ENCODE peak calls at places on chromosomes 4 and X, in eight cellular contexts. V is tibial nerve; W is OCI-LY7; Q is CD8-positive, alpha-beta T cell; M is upper lobe of left lung; K is ovary; Y is heart left ventricle; B is GM23338. A is an unnamed sample.

GRCh38 chrX:115259238-115259875 is 25.5 kb upstream of the LRCH2 start:
- DNase-seq in B (no peak), M (no peak), Y (no peak), K (no peak), W (no peak), V (no peak), Q (no peak), A (no peak)

GRCh38 chr4:140065393-140065792 is 88.6 kb downstream of the MAML3 start:
- DNase-seq in K (no peak), Y (no peak), V (no peak), M (no peak), Q (no peak), W (no peak), B (no peak), A (no peak)

GRCh38 chrX:149916745-149917392 is 12.5 kb upstream of the HSFX4 start:
- DNase-seq in B (no peak), Q (no peak), Y (no peak), M (no peak), K (no peak), V (no peak), W (peak), A (no peak)

GRCh38 chrX:128739539-128739938 is 687.3 kb upstream of the ACTRT1 start:
- DNase-seq in B (no peak), V (no peak), K (no peak), W (no peak), Q (no peak), Y (no peak), M (no peak), A (no peak)

GRCh38 chrX:24899391-24899790 is 116.4 kb downstream of the ARX start:
- DNase-seq in B (no peak), M (no peak), Q (no peak), Y (no peak), V (no peak), K (no peak), W (no peak), A (no peak)

GRCh38 chr4:82774711-82775171 is 23.9 kb downstream of the SCD5 start:
- DNase-seq in W (no peak), Y (no peak), K (no peak), Q (no peak), B (no peak), M (no peak), V (no peak), A (no peak)

GRCh38 chr4:38857354-38858096 is 908 bp upstream of the TLR6 start:
- DNase-seq in B (no peak), Y (peak), W (peak), K (peak), M (peak), V (no peak), Q (no peak), A (peak)

GRCh38 chr4:176760468-176760867 is 32.3 kb downstream of the VEGFC start:
- DNase-seq in W (no peak), Y (no peak), V (no peak), Q (no peak), M (no peak), B (no peak), K (no peak), A (no peak)

GRCh38 chr4:181475781-181476180 is 767.4 kb upstream of the TENM3 start:
- DNase-seq in B (peak), W (no peak), M (no peak), V (no peak), Y (peak), Q (no peak), K (no peak), A (no peak)

GRCh38 chr4:80322716-80323115 is 12.8 kb upstream of the CFAP299 start:
- DNase-seq in B (no peak), Y (no peak), M (no peak), Q (no peak), W (peak), K (no peak), V (no peak), A (no peak)

GRCh38 chr4:158540125-158540907 is 18.6 kb downstream of the RXFP1 start:
- DNase-seq in V (no peak), K (no peak), B (no peak), M (no peak), Y (no peak), W (no peak), Q (no peak), A (no peak)

GRCh38 chr4:54096563-54096962 is 3.4 kb upstream of the GSX2 start:
- DNase-seq in B (peak), V (no peak), Q (no peak), Y (no peak), M (no peak), K (no peak), W (no peak), A (no peak)

GRCh38 chrX:13094780-13095425 is 50.5 kb upstream of the FAM9C start:
- DNase-seq in K (no peak), M (no peak), W (no peak), Y (no peak), Q (no peak), B (no peak), V (no peak), A (no peak)

GRCh38 chr4:159077702-159078495 is 25.0 kb upstream of the RAPGEF2 start:
- DNase-seq in B (no peak), K (no peak), Y (no peak), W (peak), M (no peak), Q (no peak), V (no peak), A (no peak)

GRCh38 chr4:184163813-184164212 is 53.9 kb downstream of the ENPP6 start:
- DNase-seq in Y (peak), W (peak), B (peak), K (no peak), V (no peak), Q (no peak), M (peak), A (no peak)

GRCh38 chr4:159608434-159608833 is 505.6 kb downstream of the RAPGEF2 start:
- DNase-seq in Y (no peak), Q (no peak), B (no peak), K (no peak), M (no peak), V (no peak), W (no peak), A (no peak)

GRCh38 chr4:115366390-115366789 is 253.0 kb upstream of the NDST4 start:
- DNase-seq in M (no peak), B (no peak), K (no peak), V (no peak), W (no peak), Y (no peak), Q (no peak), A (no peak)
- TF ChIP-seq CTCF in M (no peak), B (no peak), K (no peak), V (no peak), W (no peak), Y (no peak), Q (no peak), A (no peak)

GRCh38 chr4:175386776-175387507 is 425.1 kb downstream of the GPM6A start:
- DNase-seq in K (no peak), W (peak), Q (no peak), V (no peak), M (no peak), B (peak), Y (no peak), A (no peak)
- H3K4me3 ChIP-seq in K (no peak), W (peak), Q (no peak), V (no peak), M (no peak), B (no peak), Y (no peak), A (no peak)

DNA sequence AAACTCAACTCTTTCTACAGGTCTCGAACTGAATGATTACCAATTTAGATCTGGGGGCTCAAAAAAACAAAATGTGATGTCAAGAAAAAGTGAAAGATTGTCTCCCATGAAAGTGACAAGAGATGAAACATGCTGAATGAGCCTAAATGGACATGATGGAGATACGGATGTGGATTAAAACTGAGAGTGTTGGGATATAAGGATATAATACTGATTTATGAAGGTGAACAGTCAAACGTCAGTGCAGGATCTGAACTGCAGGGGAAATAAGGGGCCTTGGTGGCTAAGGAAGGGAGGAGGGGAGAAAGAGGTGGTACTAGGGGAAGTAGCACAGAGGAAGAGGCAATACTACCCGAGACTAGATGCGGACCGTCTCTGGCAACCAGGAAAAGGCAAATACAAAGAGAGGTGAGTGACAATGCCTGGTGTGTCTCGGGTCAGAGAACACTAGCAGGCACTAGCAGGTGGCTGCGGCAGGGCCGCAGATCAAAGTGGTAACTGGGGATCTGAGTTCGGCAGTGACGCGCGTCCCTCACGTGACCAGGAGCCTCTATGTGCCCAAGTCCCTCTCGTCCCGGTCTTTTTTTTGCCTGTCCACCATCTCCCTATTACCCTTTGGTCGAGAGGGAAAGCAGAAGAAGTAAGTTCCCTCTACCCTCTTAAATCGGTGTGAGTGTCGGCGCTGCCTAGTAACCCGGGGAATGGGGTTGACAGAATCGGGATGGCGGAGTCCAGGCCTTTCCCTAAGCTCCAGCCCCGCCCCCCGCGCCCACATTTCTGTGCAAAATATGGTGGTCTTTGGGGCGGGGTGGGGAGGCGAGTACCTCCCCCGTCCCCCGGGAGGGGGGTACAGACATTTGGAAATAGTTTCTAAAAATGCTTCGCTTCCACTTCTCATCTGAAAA is at the start of gene TCEAL1:
- DNase-seq in B (peak), M (peak), V (peak), Y (peak), K (peak), W (peak), Q (peak), A (peak)
- H3K27ac ChIP-seq in B (peak), M (peak), V (peak), Y (peak), K (peak), W (peak), Q (peak), A (peak)

GRCh38 chr4:142446965-142447474 is 399.1 kb downstream of the INPP4B start:
- DNase-seq in Q (no peak), V (no peak), M (no peak), Y (no peak), W (no peak), B (no peak), K (no peak), A (no peak)
- TF ChIP-seq CTCF in Q (no peak), V (no peak), M (no peak), Y (no peak), W (no peak), B (no peak), K (no peak), A (no peak)

DNA sequence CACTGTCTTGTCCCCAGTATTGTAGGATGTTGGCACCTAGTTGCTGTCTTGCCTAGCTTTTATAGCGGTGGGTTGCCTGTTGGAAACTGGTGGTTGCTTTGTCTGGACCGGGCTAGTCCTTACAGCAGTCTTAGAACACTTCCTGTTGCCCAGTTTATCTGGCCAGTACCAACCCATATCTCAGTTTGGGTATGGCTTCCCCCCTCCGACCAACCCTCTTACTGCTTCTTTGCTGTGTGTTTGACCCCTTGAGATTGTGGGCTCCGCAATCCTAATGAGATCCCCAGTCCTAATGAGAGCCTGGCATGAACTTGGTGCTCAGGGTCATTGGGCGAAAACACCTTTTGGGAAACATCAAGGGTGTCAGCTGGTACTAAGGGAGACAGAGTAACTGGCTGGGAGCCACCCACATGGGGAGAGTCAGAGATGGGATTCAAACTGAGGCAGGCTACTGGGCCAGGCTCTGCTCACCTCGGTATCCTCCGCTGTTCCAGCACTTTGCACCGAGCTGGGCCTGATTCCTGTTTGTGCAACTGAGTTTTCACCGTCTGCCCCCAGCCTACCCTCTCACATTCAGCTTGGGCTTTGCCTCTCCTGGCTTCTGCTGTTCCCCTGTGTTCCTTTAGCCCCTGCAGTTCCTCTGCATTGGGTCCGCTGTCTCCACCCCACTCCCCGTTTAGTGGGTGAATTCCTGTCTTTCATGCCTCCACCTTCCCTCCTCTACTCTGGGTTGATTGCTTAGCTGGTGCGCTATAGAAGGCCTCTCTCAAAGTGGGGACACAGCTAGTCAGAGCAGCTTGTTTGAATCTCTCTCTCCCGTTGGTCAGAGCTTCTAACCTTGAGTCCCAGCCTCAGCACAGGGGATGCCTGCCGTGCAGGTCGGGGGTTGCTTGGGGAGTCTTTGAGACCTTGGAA is 1.6 kb downstream of the TBC1D14 start:
- DNase-seq in B (no peak), K (no peak), W (peak), V (no peak), M (no peak), Q (no peak), Y (no peak), A (no peak)
- H3K4me3 ChIP-seq in B (peak), K (peak), W (peak), V (peak), M (peak), Q (peak), Y (peak), A (peak)

DNA sequence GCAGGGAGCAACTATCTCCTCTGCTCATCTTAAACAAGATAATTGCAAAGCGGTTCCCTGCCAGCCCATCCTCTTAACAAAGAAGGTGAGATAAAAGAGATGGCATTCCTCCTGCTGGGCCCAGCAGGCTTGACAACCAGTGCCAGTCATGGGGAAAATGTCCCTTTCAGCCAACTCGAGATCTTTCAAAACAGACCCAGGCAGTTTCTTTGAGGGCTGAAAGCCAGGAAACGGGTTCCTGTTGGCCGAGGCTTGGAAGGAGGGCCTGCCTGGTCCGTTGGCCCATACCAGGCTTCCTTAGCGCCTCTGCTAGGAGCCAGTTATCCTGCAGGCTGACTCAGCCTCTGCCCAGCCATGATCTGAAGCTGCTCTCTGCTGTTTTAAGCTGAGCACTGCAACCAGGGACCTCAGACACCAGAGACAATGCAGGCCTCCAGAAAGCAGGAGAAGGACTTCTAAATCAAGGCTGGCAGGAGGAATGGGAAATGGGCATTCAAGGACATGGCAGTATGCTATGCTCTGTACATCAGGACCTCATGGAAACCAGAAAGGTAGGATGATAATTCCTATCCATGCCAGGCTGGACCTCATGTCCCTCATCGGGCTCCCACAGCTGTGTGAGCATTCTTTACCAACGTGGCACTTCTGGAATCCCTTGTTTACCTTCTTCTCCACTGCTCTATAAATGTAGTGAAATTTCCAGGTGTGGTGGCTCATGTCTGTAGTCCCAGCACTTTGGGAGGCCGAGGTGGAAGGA is 42.4 kb upstream of the SLC2A9 start:
- DNase-seq in V (no peak), B (peak), Q (no peak), W (no peak), Y (peak), K (no peak), M (peak), A (peak)
- H3K27ac ChIP-seq in V (peak), B (no peak), Q (no peak), W (no peak), Y (no peak), K (no peak), M (peak), A (peak)

DNA sequence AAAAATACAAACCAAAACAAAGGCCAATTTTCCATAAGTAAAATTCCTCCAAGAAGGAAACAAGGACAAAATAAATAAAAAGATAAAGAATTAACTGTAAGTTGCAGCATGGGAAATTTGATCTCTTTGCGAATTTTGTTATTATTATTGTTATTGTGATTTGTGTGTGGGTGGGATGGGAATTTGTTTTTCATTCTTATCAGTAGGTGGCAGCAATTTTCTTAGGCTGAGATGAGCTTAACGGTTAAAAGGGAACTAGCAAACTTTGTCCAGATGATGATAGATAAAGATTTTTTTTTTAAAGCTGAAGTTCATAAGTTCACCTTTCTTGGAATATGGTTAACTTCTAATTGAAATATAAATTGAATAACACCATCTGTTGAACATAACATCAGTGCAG is 83.2 kb upstream of the IL1RAPL2 start:
- DNase-seq in V (no peak), Q (no peak), B (peak), M (no peak), W (peak), K (no peak), Y (no peak), A (no peak)
- TF ChIP-seq CTCF in V (peak), Q (no peak), B (peak), M (no peak), W (peak), K (no peak), Y (no peak), A (no peak)

GRCh38 chr4:186826866-186827541 is 103.3 kb upstream of the FAT1 start:
- DNase-seq in B (no peak), K (no peak), Q (no peak), W (no peak), M (no peak), Y (no peak), V (no peak), A (no peak)
- H3K4me3 ChIP-seq in B (no peak), K (no peak), Q (no peak), W (no peak), M (no peak), Y (no peak), V (no peak), A (no peak)